ENCODE peak calls at places on chromosomes 1 and 21, in ten cellular contexts. O is activated CD4-positive, alpha-beta T cell treated with anti-CD3 and anti-CD28 coated beads for 4 hours; W is NCI-H748 treated with DMSO at 0.1 percent for 48 hours; C is NCI-H774; S is epithelial cell of esophagus; I is NT2/D1; Q is NCI-H1105 treated with DMSO at 0.1 percent for 48 hours; M is LHCN-M2; Z is body of pancreas; G is cardiac fibroblast. E is an unnamed sample.

GRCh38 chr1:206782448-206782847 is 10.2 kb upstream of the IL10 start:
- DNase-seq in O (no peak), W (no peak), C (no peak), S (no peak), I (no peak), Q (no peak), M (no peak), Z (no peak), G (no peak), E (no peak)

GRCh38 chr1:30444850-30445249 is 278.5 kb downstream of the MATN1 start:
- DNase-seq in O (no peak), W (no peak), C (no peak), S (no peak), I (no peak), Q (no peak), M (no peak), Z (no peak), G (no peak), E (no peak)

GRCh38 chr1:151756291-151756690 is 7.0 kb downstream of the MRPL9 start:
- DNase-seq in O (no peak), W (no peak), C (no peak), S (peak), I (no peak), Q (no peak), M (peak), Z (no peak), G (peak), E (no peak)

GRCh38 chr1:53442297-53442696 is 16.9 kb upstream of the DMRTB1 start:
- DNase-seq in O (no peak), W (no peak), C (no peak), S (peak), I (no peak), Q (no peak), M (peak), Z (no peak), G (peak), E (no peak)

GRCh38 chr1:222886194-222887126 is 71.6 kb downstream of the DISP1 start:
- DNase-seq in O (no peak), W (no peak), C (no peak), S (no peak), I (no peak), Q (no peak), M (no peak), Z (no peak), G (no peak), E (no peak)

GRCh38 chr1:39685071-39685470 is 6.2 kb downstream of the HPCAL4 start:
- DNase-seq in O (no peak), W (no peak), C (no peak), S (no peak), I (no peak), Q (no peak), M (no peak), Z (no peak), G (no peak), E (no peak)

GRCh38 chr1:224259986-224260385 is 70.0 kb downstream of the NVL start:
- DNase-seq in O (no peak), W (no peak), C (no peak), S (no peak), I (no peak), Q (no peak), M (no peak), Z (no peak), G (peak), E (no peak)

GRCh38 chr1:84704872-84705426 is 14.7 kb upstream of the SSX2IP start:
- DNase-seq in O (no peak), W (no peak), C (no peak), S (no peak), I (no peak), Q (no peak), M (no peak), Z (no peak), G (no peak), E (no peak)

GRCh38 chr1:22412932-22413727 is 38.5 kb upstream of the ZBTB40 start:
- DNase-seq in O (no peak), W (no peak), C (no peak), S (peak), I (no peak), Q (no peak), M (no peak), Z (peak), G (peak), E (peak)

GRCh38 chr1:159171254-159171687 is at the start of gene CADM3:
- DNase-seq in O (no peak), W (no peak), C (no peak), S (no peak), I (no peak), Q (peak), M (no peak), Z (no peak), G (peak), E (no peak)

GRCh38 chr1:213448360-213448759 is 397.3 kb downstream of the RPS6KC1 start:
- DNase-seq in O (no peak), W (no peak), C (no peak), S (no peak), I (no peak), Q (no peak), M (no peak), Z (no peak), G (no peak), E (no peak)

GRCh38 chr1:179055930-179056329 is 25.9 kb upstream of the TOR3A start:
- DNase-seq in O (no peak), W (no peak), C (no peak), S (no peak), I (no peak), Q (no peak), M (no peak), Z (no peak), G (no peak), E (no peak)

GRCh38 chr1:228463009-228463558 is 24.1 kb upstream of the RNF187 start:
- DNase-seq in O (no peak), W (no peak), C (no peak), S (no peak), I (no peak), Q (no peak), M (no peak), Z (no peak), G (no peak), E (no peak)

GRCh38 chr1:165828103-165828558 is 717 bp downstream of the UCK2 start:
- DNase-seq in O (peak), W (peak), C (peak), S (peak), I (peak), Q (peak), M (peak), Z (peak), G (no peak), E (peak)

GRCh38 chr1:63557365-63557987 is 34.2 kb downstream of the EFCAB7 start:
- DNase-seq in O (peak), W (no peak), C (no peak), S (peak), I (peak), Q (no peak), M (peak), Z (peak), G (peak), E (peak)

GRCh38 chr1:82979593-82980230 is 1019.2 kb downstream of the TTLL7 start:
- DNase-seq in O (no peak), W (peak), C (peak), S (no peak), I (no peak), Q (peak), M (no peak), Z (no peak), G (no peak), E (no peak)

GRCh38 chr1:63691672-63692425 is 82.0 kb upstream of the ROR1 start:
- DNase-seq in O (no peak), W (peak), C (peak), S (peak), I (peak), Q (peak), M (peak), Z (peak), G (peak), E (peak)

GRCh38 chr21:33189237-33189636 is 40.5 kb upstream of the IFNAR2 start:
- DNase-seq in O (no peak), W (peak), C (peak), S (no peak), I (no peak), Q (peak), M (no peak), Z (no peak), G (no peak), E (no peak)

GRCh38 chr1:61056674-61057439 is 25.5 kb upstream of the NFIA start:
- DNase-seq in O (no peak), W (peak), C (peak), S (peak), I (no peak), Q (peak), M (peak), Z (peak), G (peak), E (no peak)

GRCh38 chr1:52368383-52369172 is 2.6 kb upstream of the CC2D1B start:
- DNase-seq in O (peak), W (peak), C (peak), S (peak), I (peak), Q (peak), M (peak), Z (peak), G (peak), E (peak)

GRCh38 chr1:66278260-66279046 is 255.5 kb upstream of the SGIP1 start:
- DNase-seq in O (no peak), W (no peak), C (peak), S (peak), I (no peak), Q (no peak), M (no peak), Z (no peak), G (no peak), E (no peak)

GRCh38 chr1:186535388-186536133 is 74.6 kb upstream of the PDC start:
- DNase-seq in O (no peak), W (no peak), C (no peak), S (peak), I (no peak), Q (peak), M (peak), Z (no peak), G (peak), E (no peak)

GRCh38 chr21:16514316-16514715 is 784.5 kb downstream of the USP25 start:
- DNase-seq in O (no peak), W (no peak), C (no peak), S (no peak), I (no peak), Q (no peak), M (peak), Z (no peak), G (peak), E (no peak)

GRCh38 chr1:147388969-147389368 is 146.5 kb downstream of the CHD1L start:
- DNase-seq in O (no peak), W (no peak), C (no peak), S (no peak), I (no peak), Q (no peak), M (no peak), Z (no peak), G (no peak), E (no peak)

GRCh38 chr1:147613506-147613905 is 56.8 kb downstream of the ACP6 start:
- DNase-seq in O (no peak), W (no peak), C (no peak), S (no peak), I (no peak), Q (peak), M (peak), Z (no peak), G (peak), E (no peak)

GRCh38 chr1:205543351-205544305 is 39.2 kb downstream of the CDK18 start:
- DNase-seq in O (no peak), W (peak), C (peak), S (peak), I (peak), Q (peak), M (peak), Z (peak), G (peak), E (peak)

GRCh38 chr21:36630485-36631206 is 68.3 kb upstream of the SIM2 start:
- DNase-seq in O (peak), W (peak), C (peak), S (peak), I (peak), Q (peak), M (peak), Z (peak), G (peak), E (peak)

GRCh38 chr1:77652179-77652745 is 30.2 kb downstream of the ZZZ3 start:
- DNase-seq in O (no peak), W (no peak), C (no peak), S (no peak), I (no peak), Q (no peak), M (peak), Z (no peak), G (peak), E (no peak)

GRCh38 chr1:215517441-215517891 is 49.6 kb upstream of the KCTD3 start:
- DNase-seq in O (no peak), W (no peak), C (no peak), S (peak), I (peak), Q (peak), M (peak), Z (no peak), G (peak), E (no peak)

GRCh38 chr1:199460933-199461332 is 566.6 kb upstream of the NR5A2 start:
- DNase-seq in O (no peak), W (no peak), C (no peak), S (no peak), I (no peak), Q (no peak), M (no peak), Z (no peak), G (peak), E (no peak)

GRCh38 chr1:239112536-239112935 is 273.8 kb upstream of the CHRM3 start:
- DNase-seq in O (no peak), W (peak), C (no peak), S (no peak), I (no peak), Q (peak), M (no peak), Z (no peak), G (no peak), E (no peak)

GRCh38 chr21:15408089-15408488 is 321.7 kb upstream of the USP25 start:
- DNase-seq in O (no peak), W (no peak), C (no peak), S (no peak), I (no peak), Q (no peak), M (no peak), Z (no peak), G (no peak), E (no peak)

GRCh38 chr21:27250386-27250785 is 283.5 kb upstream of the ADAMTS5 start:
- DNase-seq in O (no peak), W (no peak), C (no peak), S (no peak), I (no peak), Q (no peak), M (no peak), Z (no peak), G (no peak), E (no peak)

GRCh38 chr1:25082216-25082899 is 149.9 kb downstream of the SYF2 start:
- DNase-seq in O (no peak), W (no peak), C (no peak), S (peak), I (no peak), Q (no peak), M (peak), Z (no peak), G (no peak), E (no peak)

E was measured in trophoblast cell.